ENCODE peak calls at places on chromosomes 7 and 10, in five cellular contexts. Y is thoracic aorta; G is aorta; U is CD8-positive, alpha-beta T cell; P is breast epithelium. W is an unnamed sample.

GRCh38 chr10:34585422-34586115 is 229.5 kb downstream of the PARD3 start:
- DNase-seq in Y (no peak), G (no peak), U (no peak), P (no peak), W (no peak)

GRCh38 chr7:135690566-135690965 is 28.3 kb downstream of the STMP1 start:
- DNase-seq in Y (no peak), G (no peak), U (no peak), P (no peak), W (no peak)

GRCh38 chr10:97919012-97919411 is 69.4 kb downstream of the GOLGA7B start:
- DNase-seq in Y (no peak), G (no peak), U (no peak), P (no peak), W (no peak)

GRCh38 chr10:69179089-69179742 is 818 bp upstream of the SUPV3L1 start:
- DNase-seq in Y (no peak), G (no peak), U (peak), P (no peak), W (peak)

GRCh38 chr7:150940446-150941102 is 37.5 kb downstream of the KCNH2 start:
- DNase-seq in Y (no peak), G (no peak), U (no peak), P (peak), W (no peak)

GRCh38 chr10:99958287-99958686 is 51.5 kb downstream of the DNMBP start:
- DNase-seq in Y (no peak), G (no peak), U (no peak), P (no peak), W (no peak)

GRCh38 chr10:86285136-86285790 is 81.3 kb downstream of the GRID1 start:
- DNase-seq in Y (no peak), G (no peak), U (no peak), P (no peak), W (no peak)

GRCh38 chr10:132372516-132373095 is 24.4 kb upstream of the PWWP2B start:
- DNase-seq in Y (no peak), G (peak), U (peak), P (peak), W (no peak)

GRCh38 chr10:422675-423074 is 266.8 kb downstream of the DIP2C start:
- DNase-seq in Y (no peak), G (no peak), U (no peak), P (no peak), W (no peak)

GRCh38 chr10:1022413-1022812 is 3.2 kb downstream of the IDI2 start:
- DNase-seq in Y (no peak), G (no peak), U (no peak), P (no peak), W (no peak)

GRCh38 chr10:15306881-15307280 is 64.2 kb downstream of the FAM171A1 start:
- DNase-seq in Y (no peak), G (no peak), U (no peak), P (no peak), W (no peak)

GRCh38 chr10:15627617-15628196 is 92.0 kb downstream of the ITGA8 start:
- DNase-seq in Y (no peak), G (no peak), U (no peak), P (no peak), W (no peak)

GRCh38 chr7:146131701-146132100 is 15.1 kb downstream of the CNTNAP2 start:
- DNase-seq in Y (no peak), G (no peak), U (peak), P (no peak), W (no peak)

GRCh38 chr7:126839624-126840023 is 413.1 kb downstream of the GRM8 start:
- DNase-seq in Y (no peak), G (no peak), U (no peak), P (no peak), W (no peak)

GRCh38 chr7:150372271-150373048 is 3.8 kb downstream of the REPIN1 start:
- DNase-seq in Y (no peak), G (no peak), U (no peak), P (no peak), W (no peak)

GRCh38 chr7:151940048-151940845 is 16.0 kb upstream of the GALNTL5 start:
- DNase-seq in Y (no peak), G (peak), U (no peak), P (no peak), W (peak)

GRCh38 chr10:68560916-68561691 is 967 bp downstream of the TET1 start:
- DNase-seq in Y (no peak), G (no peak), U (no peak), P (no peak), W (no peak)

GRCh38 chr7:100363098-100363497 is 5.2 kb downstream of the PILRB start:
- DNase-seq in Y (no peak), G (no peak), U (no peak), P (no peak), W (no peak)

GRCh38 chr7:41047789-41048191 is 655.1 kb downstream of the INHBA start:
- DNase-seq in Y (no peak), G (no peak), U (no peak), P (no peak), W (no peak)

GRCh38 chr10:116158036-116158435 is 115.0 kb downstream of the GFRA1 start:
- DNase-seq in Y (no peak), G (no peak), U (no peak), P (no peak), W (no peak)

GRCh38 chr7:138125598-138126111 is 49.4 kb downstream of the AKR1D1 start:
- DNase-seq in Y (no peak), G (no peak), U (no peak), P (no peak), W (no peak)

GRCh38 chr10:117218654-117219053 is 21.4 kb downstream of the KCNK18 start:
- DNase-seq in Y (no peak), G (no peak), U (no peak), P (no peak), W (no peak)

GRCh38 chr10:30750971-30751677 is 121.6 kb upstream of the LYZL2 start:
- DNase-seq in Y (no peak), G (no peak), U (no peak), P (no peak), W (no peak)

GRCh38 chr10:48800283-48800675 is 115.6 kb downstream of the WDFY4 start:
- DNase-seq in Y (no peak), G (no peak), U (no peak), P (no peak), W (no peak)

GRCh38 chr10:48551796-48552591 is 52.9 kb downstream of the ARHGAP22 start:
- DNase-seq in Y (no peak), G (peak), U (no peak), P (no peak), W (no peak)

GRCh38 chr10:60414877-60415585 is 25.4 kb upstream of the ANK3 start:
- DNase-seq in Y (no peak), G (no peak), U (no peak), P (no peak), W (peak)

GRCh38 chr10:43043773-43044394 is 33.0 kb upstream of the RET start:
- DNase-seq in Y (no peak), G (peak), U (no peak), P (peak), W (no peak)

GRCh38 chr7:139360948-139361307 is 1.2 kb downstream of the LUC7L2 start:
- DNase-seq in Y (no peak), G (no peak), U (no peak), P (no peak), W (no peak)
- H3K27ac ChIP-seq in Y (peak), G (no peak), U (peak), P (peak), W (peak)

GRCh38 chr10:91923371-91924211 is at the start of gene BTAF1:
- DNase-seq in Y (peak), G (peak), U (peak), P (peak), W (peak)
- H3K27ac ChIP-seq in Y (peak), G (peak), U (peak), P (peak), W (peak)

GRCh38 chr10:72277996-72278667 is 4.4 kb downstream of the DDIT4 start:
- DNase-seq in Y (no peak), G (no peak), U (no peak), P (no peak), W (no peak)
- H3K27ac ChIP-seq in Y (no peak), G (no peak), U (no peak), P (peak), W (peak)

GRCh38 chr10:73873843-73874215 is 526 bp downstream of the CAMK2G start:
- DNase-seq in Y (no peak), G (no peak), U (no peak), P (no peak), W (no peak)
- H3K27ac ChIP-seq in Y (no peak), G (no peak), U (no peak), P (peak), W (no peak)

GRCh38 chr7:155727616-155728015 is 83.2 kb downstream of the RBM33 start:
- DNase-seq in Y (no peak), G (no peak), U (no peak), P (no peak), W (no peak)

GRCh38 chr7:155731375-155731774 is 80.9 kb downstream of the SHH start:
- DNase-seq in Y (no peak), G (no peak), U (no peak), P (no peak), W (peak)

GRCh38 chr7:155725073-155725346 is 80.5 kb downstream of the RBM33 start:
- DNase-seq in Y (no peak), G (no peak), U (no peak), P (no peak), W (no peak)

GRCh38 chr7:155729847-155730246 is 82.4 kb downstream of the SHH start:
- DNase-seq in Y (no peak), G (no peak), U (no peak), P (no peak), W (peak)

GRCh38 chr7:155728116-155728515 is 83.7 kb downstream of the RBM33 start:
- DNase-seq in Y (no peak), G (no peak), U (no peak), P (no peak), W (no peak)
- H3K27ac ChIP-seq in Y (no peak), G (no peak), U (no peak), P (no peak), W (peak)

GRCh38 chr10:92757066-92757716 is 67.4 kb downstream of the HHEX start:
- DNase-seq in Y (peak), G (peak), U (no peak), P (peak), W (no peak)

GRCh38 chr10:92753865-92754264 is 64.1 kb downstream of the HHEX start:
- DNase-seq in Y (no peak), G (no peak), U (no peak), P (no peak), W (no peak)

GRCh38 chr10:92756233-92757065 is 66.7 kb downstream of the HHEX start:
- DNase-seq in Y (no peak), G (no peak), U (no peak), P (no peak), W (no peak)

GRCh38 chr10:92757720-92758119 is 68.0 kb downstream of the HHEX start:
- DNase-seq in Y (no peak), G (no peak), U (no peak), P (no peak), W (no peak)

GRCh38 chr10:92755725-92756124 is 66.0 kb downstream of the HHEX start:
- DNase-seq in Y (no peak), G (no peak), U (no peak), P (no peak), W (no peak)
- H3K27ac ChIP-seq in Y (no peak), G (no peak), U (no peak), P (peak), W (no peak)

GRCh38 chr7:92944633-92945032 is 108.3 kb upstream of the CDK6 start:
- DNase-seq in Y (no peak), G (no peak), U (no peak), P (no peak), W (no peak)

GRCh38 chr7:92949748-92950147 is 113.4 kb upstream of the CDK6 start:
- DNase-seq in Y (no peak), G (no peak), U (no peak), P (no peak), W (no peak)

GRCh38 chr7:92939793-92940360 is 103.5 kb upstream of the CDK6 start:
- DNase-seq in Y (no peak), G (no peak), U (no peak), P (no peak), W (no peak)

DNA sequence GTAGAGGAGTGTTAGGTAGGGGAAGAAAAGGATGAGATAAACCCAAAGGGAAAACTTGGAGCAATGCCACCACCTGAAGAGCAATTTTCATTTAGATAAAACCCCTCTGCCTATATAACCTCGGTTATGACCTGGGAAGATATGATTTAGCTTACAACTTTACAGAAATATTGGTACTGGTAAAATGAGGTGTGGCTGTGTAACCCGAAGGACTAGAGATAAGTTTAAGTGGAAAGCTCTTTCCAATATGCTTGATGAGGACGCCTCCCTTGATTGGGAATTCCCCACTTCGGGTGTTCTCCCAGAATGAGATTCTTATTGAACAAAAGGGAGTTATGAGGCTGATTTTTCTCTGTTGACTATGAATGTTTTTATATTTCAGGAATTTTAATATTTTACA is 109.5 kb upstream of the CDK6 start:
- DNase-seq in Y (no peak), G (no peak), U (no peak), P (no peak), W (no peak)
- H3K27ac ChIP-seq in Y (no peak), G (no peak), U (no peak), P (no peak), W (no peak)